ENCODE peak calls at places on chromosomes 7 and 10, in seven cellular contexts. Z, K, E, Y, B, C and V are unnamed samples.
A peak's percentile ranks its signal among the peaks of the same experiment; 100 is the strongest.

GRCh38 chr10:124004372-124004928 is 88.9 kb downstream of the CHST15 start:
- DNase-seq in Z (no peak), K (peak; percentile 71), E (no peak), Y (peak; percentile 23), B (no peak), C (peak; percentile 19), V (peak; percentile 8)

GRCh38 chr7:131327049-131327625 is 539 bp upstream of the MKLN1 start:
- DNase-seq in Z (no peak), K (peak; percentile 38), E (peak; percentile 50), Y (no peak), B (no peak), C (peak; percentile 74), V (peak; percentile 54)

GRCh38 chr10:5891009-5891408 is 966 bp downstream of the FBH1 start:
- DNase-seq in Z (no peak), K (no peak), E (no peak), Y (no peak), B (no peak), C (no peak), V (no peak)

GRCh38 chr7:43362652-43363428 is 220.1 kb upstream of the STK17A start:
- DNase-seq in Z (no peak), K (no peak), E (no peak), Y (no peak), B (no peak), C (peak; percentile 62), V (peak; percentile 28)

GRCh38 chr7:89623018-89623672 is 531.1 kb upstream of the STEAP1 start:
- DNase-seq in Z (no peak), K (peak; percentile 41), E (no peak), Y (no peak), B (no peak), C (peak; percentile 37), V (no peak)

GRCh38 chr7:73308074-73308664 is 457 bp downstream of the NSUN5 start:
- DNase-seq in Z (peak; percentile 63), K (no peak), E (no peak), Y (no peak), B (no peak), C (no peak), V (peak; percentile 80)

GRCh38 chr7:112981966-112982365 is 104.7 kb downstream of the GPR85 start:
- DNase-seq in Z (no peak), K (no peak), E (no peak), Y (no peak), B (no peak), C (no peak), V (no peak)

GRCh38 chr10:70736470-70736982 is 48.7 kb downstream of the TBATA start:
- DNase-seq in Z (no peak), K (peak; percentile 27), E (no peak), Y (no peak), B (no peak), C (no peak), V (no peak)

GRCh38 chr7:139095194-139095659 is 14.3 kb downstream of the ZC3HAV1 start:
- DNase-seq in Z (no peak), K (no peak), E (peak; percentile 50), Y (no peak), B (no peak), C (no peak), V (peak; percentile 55)

GRCh38 chr7:55326079-55326847 is 38.9 kb upstream of the LANCL2 start:
- DNase-seq in Z (no peak), K (no peak), E (no peak), Y (no peak), B (peak; percentile 74), C (no peak), V (no peak)

GRCh38 chr10:21702633-21703111 is 168.6 kb downstream of the MLLT10 start:
- DNase-seq in Z (no peak), K (no peak), E (no peak), Y (no peak), B (no peak), C (no peak), V (no peak)

GRCh38 chr7:23477170-23477525 is 6.9 kb upstream of the IGF2BP3 start:
- DNase-seq in Z (no peak), K (no peak), E (no peak), Y (no peak), B (no peak), C (no peak), V (no peak)

GRCh38 chr7:150368098-150368883 is at the start of gene REPIN1:
- DNase-seq in Z (peak; percentile 97), K (peak; percentile 86), E (peak; percentile 94), Y (peak; percentile 92), B (peak; percentile 97), C (peak; percentile 99), V (peak; percentile 98)

GRCh38 chr7:143499743-143500348 is 22.2 kb downstream of the TAS2R41 start:
- DNase-seq in Z (no peak), K (no peak), E (no peak), Y (no peak), B (no peak), C (no peak), V (no peak)

GRCh38 chr10:93893646-93894515 is at the start of gene SLC35G1:
- DNase-seq in Z (peak; percentile 78), K (peak; percentile 25), E (peak; percentile 78), Y (peak; percentile 67), B (no peak), C (peak; percentile 95), V (peak; percentile 95)

GRCh38 chr7:86814980-86815379 is 171.3 kb downstream of the GRM3 start:
- DNase-seq in Z (no peak), K (peak; percentile 20), E (no peak), Y (no peak), B (no peak), C (peak; percentile 50), V (no peak)

GRCh38 chr10:18179901-18180300 is 39.7 kb downstream of the CACNB2 start:
- DNase-seq in Z (peak; percentile 79), K (no peak), E (no peak), Y (no peak), B (no peak), C (no peak), V (no peak)

GRCh38 chr7:150399861-150400778 is 21.0 kb downstream of the ZNF775 start:
- DNase-seq in Z (peak; percentile 36), K (no peak), E (peak; percentile 4), Y (no peak), B (no peak), C (peak; percentile 72), V (peak; percentile 20)

GRCh38 chr7:78033428-78033827 is 234.9 kb downstream of the PHTF2 start:
- DNase-seq in Z (no peak), K (no peak), E (no peak), Y (no peak), B (no peak), C (no peak), V (no peak)

GRCh38 chr10:94632954-94633353 is 50.6 kb upstream of the CYP2C18 start:
- DNase-seq in Z (no peak), K (no peak), E (no peak), Y (no peak), B (no peak), C (no peak), V (no peak)

GRCh38 chr7:141837683-141838082 is 3.6 kb downstream of the PRSS37 start:
- DNase-seq in Z (no peak), K (no peak), E (no peak), Y (no peak), B (no peak), C (no peak), V (no peak)

GRCh38 chr10:93554760-93555432 is 11.6 kb upstream of the FFAR4 start:
- DNase-seq in Z (no peak), K (peak; percentile 68), E (peak; percentile 83), Y (peak; percentile 77), B (no peak), C (peak; percentile 79), V (peak; percentile 64)

GRCh38 chr10:61314273-61314672 is 138.9 kb downstream of the TMEM26 start:
- DNase-seq in Z (no peak), K (no peak), E (no peak), Y (no peak), B (no peak), C (no peak), V (no peak)

GRCh38 chr7:102974366-102975236 is 61.8 kb downstream of the LRRC17 start:
- DNase-seq in Z (no peak), K (no peak), E (no peak), Y (no peak), B (no peak), C (no peak), V (no peak)

GRCh38 chr10:1406172-1406975 is 331.0 kb downstream of the ADARB2 start:
- DNase-seq in Z (no peak), K (no peak), E (no peak), Y (peak; percentile 18), B (peak; percentile 77), C (no peak), V (no peak)

GRCh38 chr10:80506189-80506575 is 31.5 kb upstream of the SH2D4B start:
- DNase-seq in Z (no peak), K (peak; percentile 87), E (no peak), Y (no peak), B (no peak), C (no peak), V (peak; percentile 20)

GRCh38 chr7:2908103-2908683 is 64.1 kb upstream of the GNA12 start:
- DNase-seq in Z (no peak), K (no peak), E (no peak), Y (no peak), B (no peak), C (no peak), V (no peak)

GRCh38 chr7:36400606-36401005 is 10.9 kb downstream of the ANLN start:
- DNase-seq in Z (no peak), K (no peak), E (no peak), Y (no peak), B (no peak), C (no peak), V (no peak)

GRCh38 chr7:144671429-144671828 is 164.4 kb downstream of the TPK1 start:
- DNase-seq in Z (no peak), K (no peak), E (no peak), Y (no peak), B (no peak), C (no peak), V (no peak)

GRCh38 chr10:109993551-109993950 is 14.2 kb upstream of the ADD3 start:
- DNase-seq in Z (no peak), K (no peak), E (no peak), Y (no peak), B (no peak), C (no peak), V (no peak)

GRCh38 chr10:63375006-63375405 is 90.8 kb downstream of the JMJD1C start:
- DNase-seq in Z (no peak), K (no peak), E (no peak), Y (no peak), B (no peak), C (no peak), V (no peak)
- TF ChIP-seq POLR2AphosphoS5 in Z (no peak), K (no peak), E (no peak), Y (no peak), B (no peak), C (no peak), V (no peak)

GRCh38 chr7:155344618-155345433 is 47.1 kb downstream of the INSIG1 start:
- DNase-seq in Z (peak; percentile 87), K (peak; percentile 21), E (peak; percentile 77), Y (peak; percentile 84), B (no peak), C (peak; percentile 99), V (peak; percentile 78)
- TF ChIP-seq EP300 in Z (no peak), K (no peak), E (no peak), Y (no peak), B (no peak), C (no peak), V (no peak)

GRCh38 chr7:156617215-156617614 is 23.4 kb upstream of the RNF32 start:
- DNase-seq in Z (no peak), K (no peak), E (peak; percentile 41), Y (no peak), B (no peak), C (no peak), V (no peak)
- H3K27ac ChIP-seq in Z (no peak overlapping the region), K (peak overlapping the region; percentile 100), E (no peak overlapping the region), Y (peak overlapping the region; percentile 78), B (no peak overlapping the region), C (no peak overlapping the region), V (no peak overlapping the region)

GRCh38 chr10:20503186-20503585 is 393.9 kb downstream of the NEBL start:
- DNase-seq in Z (no peak), K (no peak), E (no peak), Y (no peak), B (no peak), C (no peak), V (no peak)
- TF ChIP-seq POLR2AphosphoS5 in Z (no peak), K (no peak), E (no peak), Y (no peak), B (no peak), C (no peak), V (no peak)